ENCODE peak calls at places on chromosomes 12 and 14, in nine cellular contexts. Z is ovary, C is IMR-90, M is heart right ventricle, W is spleen, R is heart left ventricle, Y is upper lobe of right lung, K is GM23338, G is Peyer's patch. H is an unnamed sample. For H3K4me1 and H3K27me3, the result is how much of the 10 kb centered on the place peaks cover.

GRCh38 chr12:3352230-3352629 is 138.8 kb upstream of the PRMT8 start:
- DNase-seq in Z (no peak), C (no peak), M (no peak), W (no peak), R (no peak), Y (no peak), K (no peak), G (no peak), H (no peak)

GRCh38 chr12:30926243-30927209 is at the start of gene TSPAN11:
- DNase-seq in Z (no peak), C (peak), M (peak), W (no peak), R (no peak), Y (no peak), K (peak), G (no peak), H (peak)

GRCh38 chr14:89276424-89276975 is 140.5 kb downstream of the FOXN3 start:
- DNase-seq in Z (no peak), C (peak), M (no peak), W (no peak), R (no peak), Y (peak), K (no peak), G (no peak), H (no peak)

GRCh38 chr12:98698603-98699463 is 53.7 kb downstream of the APAF1 start:
- DNase-seq in Z (peak), C (peak), M (peak), W (no peak), R (peak), Y (no peak), K (peak), G (peak), H (peak)

GRCh38 chr14:49870908-49871307 is 18.3 kb upstream of the NEMF start:
- DNase-seq in Z (no peak), C (no peak), M (no peak), W (no peak), R (no peak), Y (no peak), K (no peak), G (no peak), H (no peak)

GRCh38 chr12:53292441-53292840 is 2.9 kb upstream of the PFDN5 start:
- DNase-seq in Z (no peak), C (no peak), M (no peak), W (no peak), R (no peak), Y (no peak), K (no peak), G (no peak), H (no peak)

GRCh38 chr12:129150721-129151120 is 297.4 kb downstream of the GLT1D1 start:
- DNase-seq in Z (no peak), C (no peak), M (no peak), W (no peak), R (no peak), Y (peak), K (no peak), G (no peak), H (no peak)

GRCh38 chr12:40615590-40615989 is 76.6 kb upstream of the CNTN1 start:
- DNase-seq in Z (no peak), C (no peak), M (no peak), W (no peak), R (no peak), Y (no peak), K (no peak), G (no peak), H (no peak)

GRCh38 chr14:61419201-61419600 is 97.8 kb downstream of the PRKCH start:
- DNase-seq in Z (no peak), C (no peak), M (no peak), W (no peak), R (no peak), Y (no peak), K (no peak), G (no peak), H (no peak)

GRCh38 chr12:76595056-76595455 is 35.5 kb upstream of the OSBPL8 start:
- DNase-seq in Z (no peak), C (no peak), M (no peak), W (no peak), R (no peak), Y (no peak), K (no peak), G (no peak), H (no peak)

GRCh38 chr14:99183716-99184115 is 88.3 kb downstream of the BCL11B start:
- DNase-seq in Z (no peak), C (no peak), M (no peak), W (no peak), R (no peak), Y (no peak), K (no peak), G (no peak), H (no peak)

GRCh38 chr14:65787461-65787860 is 374.9 kb downstream of the FUT8 start:
- DNase-seq in Z (no peak), C (no peak), M (no peak), W (no peak), R (no peak), Y (no peak), K (no peak), G (no peak), H (no peak)

DNA sequence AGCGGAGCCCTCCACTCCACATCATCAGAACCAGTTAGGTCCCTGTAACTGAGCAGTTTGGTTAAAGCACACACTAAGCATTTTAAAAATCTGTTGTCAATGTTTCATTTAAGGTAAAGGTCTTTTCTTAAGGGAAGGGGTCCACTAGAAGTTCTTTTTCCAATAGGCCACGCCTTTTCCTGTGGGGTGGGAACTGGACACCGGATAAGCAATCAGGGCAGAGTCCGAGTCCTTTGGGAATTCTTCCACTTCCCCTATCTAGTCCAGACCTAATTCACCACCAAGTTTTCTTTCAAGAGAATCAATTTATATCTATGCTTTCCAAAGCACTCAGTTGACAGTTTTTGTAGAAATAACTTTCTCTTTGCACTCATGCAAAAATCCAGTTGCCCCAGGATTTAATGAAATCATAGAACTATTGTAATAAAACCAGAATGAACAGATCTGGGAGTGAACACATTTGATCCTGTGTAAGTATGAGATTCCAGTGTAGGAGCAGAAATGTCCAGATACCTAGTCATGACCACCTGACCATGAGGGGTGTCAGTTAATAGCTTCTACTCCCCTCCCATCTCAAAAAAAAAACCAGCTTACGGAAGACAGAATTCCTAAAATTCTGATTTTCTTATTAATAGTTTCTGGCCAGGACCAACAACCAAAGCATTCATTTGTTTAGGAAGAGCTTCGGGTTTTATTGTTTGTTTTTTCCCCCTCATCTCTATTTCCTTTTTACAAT is 11.7 kb downstream of the VPS37B start:
- DNase-seq in Z (no peak), C (peak), M (no peak), W (no peak), R (no peak), Y (no peak), K (no peak), G (no peak), H (no peak)
- H3K4me1 ChIP-seq in Z (under half), C (under half), M (half or more), W (half or more), R (half or more), Y (half or more), K (under half), G (under half), H (under half)

GRCh38 chr14:64755661-64756265 is 51.5 kb downstream of the PLEKHG3 start:
- DNase-seq in Z (no peak), C (peak), M (no peak), W (no peak), R (no peak), Y (no peak), K (no peak), G (peak), H (no peak)
- H3K27me3 ChIP-seq in Z (under half), C (under half), M (under half), W (under half), R (under half), Y (under half), K (under half), G (under half), H (under half)

GRCh38 chr14:55578511-55578910 is 1.5 kb upstream of the KTN1 start:
- DNase-seq in Z (no peak), C (no peak), M (no peak), W (no peak), R (no peak), Y (no peak), K (no peak), G (no peak), H (no peak)
- TF ChIP-seq CTCF in Z (no peak), C (no peak), M (no peak), W (no peak), R (no peak), Y (no peak), K (no peak), G (no peak), H (no peak)

GRCh38 chr14:73227812-73228781 is 9.2 kb upstream of the PAPLN start:
- DNase-seq in Z (peak), C (peak), M (peak), W (no peak), R (no peak), Y (no peak), K (peak), G (no peak), H (no peak)
- H3K4me1 ChIP-seq in Z (under half), C (under half), M (under half), W (under half), R (under half), Y (under half), K (under half), G (under half), H (under half)

GRCh38 chr14:106201376-106201775 is 675.0 kb downstream of the TMEM121 start:
- DNase-seq in Z (no peak), C (no peak), M (no peak), W (no peak), R (no peak), Y (no peak), K (no peak), G (no peak), H (no peak)

GRCh38 chr14:106200539-106201310 is 674.3 kb downstream of the TMEM121 start:
- DNase-seq in Z (no peak), C (no peak), M (no peak), W (no peak), R (no peak), Y (no peak), K (no peak), G (no peak), H (no peak)

GRCh38 chr14:106207316-106207715 is 680.9 kb downstream of the TMEM121 start:
- DNase-seq in Z (no peak), C (no peak), M (no peak), W (no peak), R (no peak), Y (no peak), K (no peak), G (no peak), H (no peak)

GRCh38 chr14:106204063-106204462 is 677.7 kb downstream of the TMEM121 start:
- DNase-seq in Z (no peak), C (no peak), M (no peak), W (no peak), R (no peak), Y (no peak), K (no peak), G (no peak), H (no peak)

DNA sequence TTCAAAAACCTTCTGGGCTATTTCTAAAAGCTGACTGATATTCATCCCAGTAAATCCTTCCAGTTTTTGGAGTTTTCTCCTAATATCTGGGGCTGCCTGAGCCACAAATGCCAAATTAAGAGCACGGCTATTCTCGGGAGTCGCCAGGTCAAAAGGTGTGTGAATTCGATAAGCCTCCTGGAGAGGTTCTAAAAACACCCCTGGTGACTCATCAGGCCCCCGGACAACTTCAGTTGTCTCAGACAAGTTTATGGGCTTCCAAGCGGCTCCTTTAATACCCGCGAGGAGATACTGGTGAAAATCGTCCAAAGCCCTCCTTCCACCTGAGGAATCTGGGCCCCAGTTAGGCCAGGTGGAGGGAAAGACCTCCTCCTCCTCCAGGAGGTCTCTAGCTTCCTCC is 677.1 kb downstream of the TMEM121 start:
- DNase-seq in Z (no peak), C (no peak), M (no peak), W (no peak), R (no peak), Y (no peak), K (no peak), G (no peak), H (no peak)
- H3K27me3 ChIP-seq in Z (under half), C (under half), M (under half), W (under half), R (under half), Y (under half), K (under half), G (under half), H (under half)

GRCh38 chr12:118120579-118121363 is 15.2 kb upstream of the PEBP1 start:
- DNase-seq in Z (peak), C (peak), M (peak), W (peak), R (peak), Y (peak), K (peak), G (peak), H (peak)
- TF ChIP-seq CTCF in Z (peak), C (peak), M (peak), W (no peak), R (peak), Y (peak), K (peak), G (peak), H (peak)

H was measured in endodermal cell.